ENCODE peak calls at places on chromosome 14, in five cellular contexts. N is endodermal cell, W is H1, I is fibroblast of pulmonary artery, L is fibroblast of the aortic adventitia. M is an unnamed sample.
A peak's percentile ranks its signal among the peaks of the same experiment; 100 is the strongest.

GRCh38 chr14:90534091-90534837 is 137.4 kb downstream of the CALM1 start:
- DNase-seq in N (no peak), W (no peak), I (peak; percentile 50), L (no peak), M (peak; percentile 20)

GRCh38 chr14:33950320-33951182 is at the start of gene EGLN3:
- DNase-seq in L (peak; percentile 48), N (peak; percentile 98), I (peak; percentile 71), W (peak; percentile 95), M (peak; percentile 64)

GRCh38 chr14:75016815-75017214 is 14.1 kb downstream of the EIF2B2 start:
- DNase-seq in I (no peak), N (no peak), L (no peak), W (no peak), M (no peak)

GRCh38 chr14:68938515-68939423 is 40.3 kb downstream of the ACTN1 start:
- DNase-seq in L (no peak), W (no peak), I (peak; percentile 51), N (peak; percentile 75), M (peak; percentile 55)

GRCh38 chr14:97978336-97978735 is 1181.2 kb downstream of the VRK1 start:
- DNase-seq in I (peak; percentile 2), W (peak; percentile 71), L (peak; percentile 49), N (peak; percentile 92), M (no peak)

GRCh38 chr14:106518054-106518943 is 991.9 kb downstream of the TMEM121 start:
- DNase-seq in I (no peak), N (no peak), W (no peak), L (no peak), M (no peak)

GRCh38 chr14:30620178-30620577 is 1.9 kb upstream of the SCFD1 start:
- DNase-seq in W (no peak), N (no peak), L (peak; percentile 43), I (peak; percentile 59), M (peak; percentile 56)

GRCh38 chr14:56720703-56721426 is 89.4 kb downstream of the OTX2 start:
- DNase-seq in W (no peak), L (no peak), I (no peak), N (no peak), M (no peak)

GRCh38 chr14:36522972-36523685 is 3.1 kb upstream of the NKX2-1 start:
- DNase-seq in L (no peak), W (peak; percentile 58), I (no peak), N (peak; percentile 59), M (no peak)

GRCh38 chr14:103568952-103569351 is 6.2 kb downstream of the COA8 start:
- DNase-seq in L (no peak), W (no peak), N (no peak), I (no peak), M (no peak)

GRCh38 chr14:71497645-71498086 is 434.6 kb upstream of the RGS6 start:
- DNase-seq in N (no peak), W (no peak), I (peak; percentile 44), L (peak; percentile 88), M (peak; percentile 47)

GRCh38 chr14:54688229-54688628 is 121.3 kb downstream of the SAMD4A start:
- DNase-seq in I (no peak), L (no peak), N (no peak), W (no peak), M (no peak)

GRCh38 chr14:104966261-104967143 is 11.7 kb downstream of the AHNAK2 start:
- DNase-seq in W (no peak), I (no peak), L (no peak), N (no peak), M (no peak)
- H3K4me3 ChIP-seq in W (peak overlapping the region; percentile 56), I (no peak overlapping the region), L (no peak overlapping the region), N (no peak overlapping the region), M (no peak overlapping the region)

GRCh38 chr14:37594238-37594915 is 672 bp downstream of the FOXA1 start:
- DNase-seq in L (peak; percentile 83), W (peak; percentile 84), N (peak; percentile 93), I (peak; percentile 87), M (peak; percentile 79)
- TF ChIP-seq CTCF in L (peak; percentile 83), W (peak; percentile 53), N (peak; percentile 95), I (peak; percentile 91), M (peak; percentile 85)

GRCh38 chr14:94025720-94026119 is 420 bp upstream of the OTUB2 start:
- DNase-seq in I (no peak), N (no peak), W (no peak), L (no peak), M (no peak)
- H3K4me3 ChIP-seq in I (no peak overlapping the region), N (peak overlapping the region; percentile 73), W (peak overlapping the region; percentile 82), L (peak overlapping the region; percentile 28), M (peak overlapping the region; percentile 70)

DNA sequence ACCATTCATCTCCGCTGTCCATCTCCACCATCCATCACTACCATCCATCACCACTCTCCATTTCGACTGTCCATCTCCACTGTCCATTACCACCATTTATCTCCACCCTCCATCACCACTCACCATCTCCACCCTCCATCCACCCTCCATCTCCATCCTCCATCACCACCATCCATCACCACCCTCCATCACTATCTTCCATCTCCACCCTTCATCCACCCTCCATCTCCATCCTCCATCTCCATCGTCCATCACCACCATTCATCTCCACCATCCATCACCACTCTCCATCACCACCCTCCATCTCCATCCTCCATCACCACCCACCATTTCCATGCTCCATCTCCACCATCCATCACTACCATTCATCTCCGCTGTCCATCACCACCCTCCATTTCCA is 5.2 kb upstream of the CEP170B start:
- DNase-seq in I (no peak), N (no peak), W (no peak), L (no peak), M (no peak)
- TF ChIP-seq CTCF in I (no peak), N (no peak), W (no peak), L (no peak), M (no peak)

GRCh38 chr14:35046751-35047536 is 872 bp downstream of the FAM177A1 start:
- DNase-seq in I (peak; percentile 43), L (peak; percentile 15), W (no peak), N (no peak), M (peak; percentile 47)
- H3K4me3 ChIP-seq in I (peak overlapping the region; percentile 95), L (peak overlapping the region; percentile 91), W (peak overlapping the region; percentile 76), N (peak overlapping the region; percentile 97), M (peak overlapping the region; percentile 96)

DNA sequence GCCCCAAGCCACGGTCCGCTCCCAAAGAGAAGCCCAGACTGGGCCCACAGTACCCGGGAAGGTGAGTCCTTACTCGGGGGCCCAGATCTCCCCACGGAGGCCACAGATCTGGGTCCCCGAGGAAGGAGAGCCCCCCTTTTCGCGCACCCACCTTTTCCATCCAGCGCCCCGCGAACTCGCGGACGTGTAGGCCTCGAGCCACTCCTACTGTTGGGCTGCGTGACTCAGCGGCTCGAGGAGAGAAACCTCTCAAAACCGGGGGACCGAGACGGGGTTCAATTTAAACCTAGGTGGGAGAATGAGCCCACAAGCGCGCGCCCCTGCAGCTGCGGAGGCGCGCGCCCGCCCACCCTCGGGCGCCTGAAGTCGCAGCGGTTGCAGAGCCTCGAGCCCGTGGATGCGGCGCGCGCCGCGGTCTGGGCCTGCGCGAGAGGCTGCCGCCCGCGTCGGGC is 6.3 kb downstream of the SIX6 start:
- DNase-seq in L (no peak), N (no peak), W (no peak), I (no peak), M (no peak)
- TF ChIP-seq CTCF in L (no peak), N (peak; percentile 30), W (no peak), I (no peak), M (no peak)

GRCh38 chr14:60161176-60162107 is 3.8 kb downstream of the DHRS7 start:
- DNase-seq in I (peak; percentile 42), N (no peak), W (no peak), L (peak; percentile 64), M (peak; percentile 73)
- H3K4me3 ChIP-seq in I (no peak overlapping the region), N (no peak overlapping the region), W (no peak overlapping the region), L (no peak overlapping the region), M (no peak overlapping the region)

GRCh38 chr14:102043251-102044025 is 43.4 kb downstream of the HSP90AA1 start:
- DNase-seq in I (no peak), N (no peak), W (no peak), L (no peak), M (no peak)
- TF ChIP-seq CTCF in I (no peak), N (no peak), W (no peak), L (no peak), M (no peak)

GRCh38 chr14:39109893-39110715 is 4.0 kb upstream of the GEMIN2 start:
- DNase-seq in L (no peak), N (no peak), W (no peak), I (no peak), M (no peak)
- H3K4me3 ChIP-seq in L (no peak overlapping the region), N (no peak overlapping the region), W (no peak overlapping the region), I (no peak overlapping the region), M (peak overlapping the region; percentile 12)

DNA sequence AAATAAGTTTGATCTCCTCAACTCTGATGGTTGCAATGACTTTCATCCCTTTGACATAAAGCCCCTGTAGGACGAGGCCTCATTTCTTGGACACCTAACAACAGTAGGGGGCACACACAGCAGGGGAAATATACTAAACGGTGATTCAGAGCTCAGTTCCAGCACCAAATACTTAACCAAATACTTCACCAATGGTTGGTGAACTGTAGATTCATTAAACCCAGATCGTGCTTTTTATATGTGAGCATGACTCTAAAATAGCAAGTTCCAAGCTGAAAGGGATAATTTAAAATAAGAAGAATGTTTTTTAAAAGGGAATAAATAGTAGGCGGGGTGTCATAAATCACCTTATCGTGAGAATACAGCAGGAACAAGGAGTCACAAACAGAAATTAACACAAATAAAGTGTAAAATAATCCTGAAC is 53.2 kb downstream of the ATG2B start:
- DNase-seq in L (no peak), N (no peak), W (no peak), I (no peak), M (no peak)
- TF ChIP-seq CTCF in L (no peak), N (peak; percentile 24), W (no peak), I (no peak), M (no peak)

M was measured in fibroblast of villous mesenchyme.